ENCODE peak calls at places on chromosomes 4 and X, in seven cellular contexts. One of them, this sample, is unnamed.

GRCh38 chr4:64724689-64725088 is 315.4 kb upstream of the TECRL start:
- DNase-seq in esophagus muscularis mucosa: no peak
- DNase-seq in ovary: no peak
- DNase-seq in cardiac muscle cell: no peak
- DNase-seq in Peyer's patch: no peak
- DNase-seq in neural progenitor cell: no peak
- DNase-seq in A549: no peak
- DNase-seq in this sample: no peak

GRCh38 chr4:74366367-74366891 is 1.5 kb downstream of the EREG start:
- DNase-seq in ovary: no peak
- DNase-seq in Peyer's patch: no peak
- DNase-seq in neural progenitor cell: no peak
- DNase-seq in A549: no peak
- DNase-seq in esophagus muscularis mucosa: no peak
- DNase-seq in cardiac muscle cell: no peak
- DNase-seq in this sample: no peak

GRCh38 chr4:2333916-2334644 is 72.2 kb upstream of the MXD4 start:
- DNase-seq in A549: no peak
- DNase-seq in esophagus muscularis mucosa: peak; percentile 34
- DNase-seq in cardiac muscle cell: no peak
- DNase-seq in ovary: no peak
- DNase-seq in Peyer's patch: peak; percentile 39
- DNase-seq in neural progenitor cell: no peak
- DNase-seq in this sample: no peak

GRCh38 chr4:4502694-4503311 is 39.0 kb downstream of the STX18 start:
- DNase-seq in ovary: no peak
- DNase-seq in esophagus muscularis mucosa: no peak
- DNase-seq in A549: no peak
- DNase-seq in cardiac muscle cell: no peak
- DNase-seq in Peyer's patch: no peak
- DNase-seq in neural progenitor cell: peak; percentile 18
- DNase-seq in this sample: no peak

GRCh38 chr4:145179201-145179860 is 1.1 kb downstream of the OTUD4 start:
- DNase-seq in cardiac muscle cell: peak; percentile 49
- DNase-seq in ovary: peak; percentile 65
- DNase-seq in A549: peak; percentile 54
- DNase-seq in esophagus muscularis mucosa: no peak
- DNase-seq in neural progenitor cell: peak; percentile 66
- DNase-seq in Peyer's patch: peak; percentile 85
- DNase-seq in this sample: no peak

GRCh38 chrX:44314259-44314734 is 29.2 kb downstream of the EFHC2 start:
- DNase-seq in Peyer's patch: no peak
- DNase-seq in esophagus muscularis mucosa: no peak
- DNase-seq in A549: no peak
- DNase-seq in cardiac muscle cell: peak; percentile 73
- DNase-seq in ovary: no peak
- DNase-seq in neural progenitor cell: no peak
- DNase-seq in this sample: no peak

GRCh38 chrX:139936259-139936658 is 3.4 kb upstream of the ATP11C start:
- DNase-seq in neural progenitor cell: no peak
- DNase-seq in cardiac muscle cell: no peak
- DNase-seq in A549: peak; percentile 5
- DNase-seq in ovary: no peak
- DNase-seq in Peyer's patch: no peak
- DNase-seq in esophagus muscularis mucosa: no peak
- DNase-seq in this sample: no peak

GRCh38 chr4:98557497-98557896 is 100.9 kb downstream of the TSPAN5 start:
- DNase-seq in esophagus muscularis mucosa: no peak
- DNase-seq in A549: peak; percentile 52
- DNase-seq in Peyer's patch: no peak
- DNase-seq in neural progenitor cell: no peak
- DNase-seq in ovary: no peak
- DNase-seq in cardiac muscle cell: no peak
- DNase-seq in this sample: no peak

GRCh38 chr4:170675568-170676262 is 586.0 kb upstream of the AADAT start:
- DNase-seq in neural progenitor cell: peak; percentile 15
- DNase-seq in esophagus muscularis mucosa: no peak
- DNase-seq in ovary: no peak
- DNase-seq in Peyer's patch: no peak
- DNase-seq in cardiac muscle cell: no peak
- DNase-seq in A549: no peak
- DNase-seq in this sample: no peak

DNA sequence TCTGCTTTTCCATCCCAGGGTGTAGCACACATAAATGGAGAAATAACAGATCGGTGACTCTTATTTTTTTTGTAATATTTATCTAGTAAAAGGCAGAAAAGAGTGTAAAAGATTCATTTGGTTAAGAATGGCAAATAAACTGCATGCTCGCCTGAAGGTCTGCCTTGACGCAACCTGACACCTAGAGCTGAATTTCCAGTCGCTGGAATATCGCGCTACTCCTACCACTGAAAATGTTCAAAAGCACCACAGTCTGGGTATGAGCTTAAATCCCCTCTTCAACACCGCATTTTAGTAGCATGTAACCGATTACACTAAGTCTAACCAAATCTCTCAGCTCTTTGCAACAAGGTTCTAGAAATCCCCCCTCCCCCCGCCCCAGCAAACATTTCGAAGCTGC is 1.6 kb downstream of the FGF13 start:
- DNase-seq in ovary: no peak
- DNase-seq in Peyer's patch: no peak
- DNase-seq in esophagus muscularis mucosa: no peak
- DNase-seq in cardiac muscle cell: peak; percentile 59
- DNase-seq in neural progenitor cell: peak; percentile 36
- DNase-seq in A549: no peak
- DNase-seq in this sample: no peak
- H3K27ac ChIP-seq in ovary: no peak overlapping the region
- H3K27ac ChIP-seq in Peyer's patch: no peak overlapping the region
- H3K27ac ChIP-seq in esophagus muscularis mucosa: no peak overlapping the region
- H3K27ac ChIP-seq in cardiac muscle cell: peak overlapping the region; percentile 80
- H3K27ac ChIP-seq in neural progenitor cell: no peak overlapping the region
- H3K27ac ChIP-seq in A549: no peak overlapping the region
- H3K27ac ChIP-seq in this sample: no peak overlapping the region

DNA sequence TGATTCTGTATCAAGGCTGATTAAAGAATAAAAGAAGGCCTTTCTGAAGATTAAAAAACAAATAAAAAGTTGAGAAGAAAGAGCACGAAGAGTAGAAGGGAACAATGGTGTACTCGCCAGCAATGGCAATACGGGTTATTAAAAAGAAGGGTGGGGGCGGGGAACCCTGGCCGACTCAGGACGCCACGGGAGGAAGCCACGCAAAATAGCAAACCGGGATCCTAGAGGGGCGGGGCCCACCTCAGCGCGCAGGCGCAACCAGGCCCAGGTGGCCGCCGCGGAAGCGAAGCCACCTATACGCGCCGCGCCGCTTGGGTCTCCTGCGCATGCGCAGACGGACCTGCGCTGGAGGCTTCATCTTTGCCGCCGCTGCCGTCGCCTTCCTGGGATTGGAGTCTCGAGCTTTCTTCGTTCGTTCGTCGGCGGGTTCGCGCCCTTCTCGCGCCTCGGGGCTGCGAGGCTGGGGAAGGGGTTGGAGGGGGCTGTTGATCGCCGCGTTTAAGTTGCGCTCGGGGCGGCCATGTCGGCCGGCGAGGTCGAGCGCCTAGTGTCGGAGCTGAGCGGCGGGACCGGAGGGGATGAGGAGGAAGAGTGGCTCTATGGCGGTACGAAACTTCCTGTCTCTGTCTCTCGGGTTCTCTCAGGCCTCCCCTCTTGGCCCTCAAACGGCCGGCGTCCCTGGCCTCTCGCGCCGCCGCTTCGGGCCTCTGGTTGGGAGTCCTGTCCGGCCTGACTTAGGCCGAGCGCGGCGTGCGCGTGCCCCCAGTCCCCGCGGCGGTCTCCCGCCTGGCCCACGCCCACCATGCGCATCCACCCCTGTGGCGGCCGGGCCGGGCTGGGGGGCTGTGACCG is at the start of gene FIP1L1:
- DNase-seq in esophagus muscularis mucosa: peak; percentile 98
- DNase-seq in neural progenitor cell: peak; percentile 97
- DNase-seq in ovary: peak; percentile 96
- DNase-seq in Peyer's patch: peak; percentile 98
- DNase-seq in cardiac muscle cell: peak; percentile 96
- DNase-seq in A549: peak; percentile 89
- DNase-seq in this sample: peak; percentile 97
- TF ChIP-seq CTCF in esophagus muscularis mucosa: peak; percentile 9
- TF ChIP-seq CTCF in neural progenitor cell: no peak
- TF ChIP-seq CTCF in ovary: no peak
- TF ChIP-seq CTCF in Peyer's patch: no peak
- TF ChIP-seq CTCF in cardiac muscle cell: no peak
- TF ChIP-seq CTCF in A549: no peak
- TF ChIP-seq CTCF in this sample: no peak

GRCh38 chr4:23036503-23036902 is 343.8 kb downstream of the GBA3 start:
- DNase-seq in esophagus muscularis mucosa: no peak
- DNase-seq in neural progenitor cell: no peak
- DNase-seq in Peyer's patch: no peak
- DNase-seq in A549: no peak
- DNase-seq in ovary: no peak
- DNase-seq in cardiac muscle cell: no peak
- DNase-seq in this sample: no peak
- H3K27ac ChIP-seq in esophagus muscularis mucosa: no peak overlapping the region
- H3K27ac ChIP-seq in neural progenitor cell: no peak overlapping the region
- H3K27ac ChIP-seq in Peyer's patch: no peak overlapping the region
- H3K27ac ChIP-seq in A549: no peak overlapping the region
- H3K27ac ChIP-seq in ovary: no peak overlapping the region
- H3K27ac ChIP-seq in cardiac muscle cell: no peak overlapping the region
- H3K27ac ChIP-seq in this sample: no peak overlapping the region

DNA sequence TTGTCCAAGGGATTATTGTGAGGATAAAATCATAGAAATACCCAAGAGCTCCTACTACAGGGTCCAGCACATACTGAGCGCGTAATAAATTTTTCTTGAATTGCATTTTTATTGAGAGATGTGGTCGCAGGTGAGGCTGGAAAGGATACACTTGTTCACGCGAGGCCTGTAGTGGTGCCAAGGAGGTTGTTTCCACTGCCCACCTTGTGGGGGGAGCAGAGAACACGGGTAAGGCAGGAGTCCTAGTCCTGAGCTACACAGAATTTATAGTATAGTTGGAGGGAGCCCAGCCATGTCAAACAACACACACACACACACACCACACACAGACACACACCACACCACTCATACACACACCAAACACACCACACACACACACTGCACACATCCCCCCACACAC is 31.8 kb upstream of the CYP4V2 start:
- DNase-seq in cardiac muscle cell: no peak
- DNase-seq in neural progenitor cell: no peak
- DNase-seq in A549: no peak
- DNase-seq in ovary: no peak
- DNase-seq in esophagus muscularis mucosa: peak; percentile 60
- DNase-seq in Peyer's patch: no peak
- DNase-seq in this sample: no peak
- TF ChIP-seq CTCF in cardiac muscle cell: no peak
- TF ChIP-seq CTCF in neural progenitor cell: no peak
- TF ChIP-seq CTCF in A549: no peak
- TF ChIP-seq CTCF in ovary: no peak
- TF ChIP-seq CTCF in esophagus muscularis mucosa: no peak
- TF ChIP-seq CTCF in Peyer's patch: no peak
- TF ChIP-seq CTCF in this sample: no peak

GRCh38 chr4:17030543-17030942 is 132.1 kb upstream of the LDB2 start:
- DNase-seq in esophagus muscularis mucosa: peak; percentile 29
- DNase-seq in neural progenitor cell: no peak
- DNase-seq in Peyer's patch: no peak
- DNase-seq in cardiac muscle cell: no peak
- DNase-seq in A549: peak; percentile 25
- DNase-seq in ovary: no peak
- DNase-seq in this sample: no peak
- H3K27ac ChIP-seq in esophagus muscularis mucosa: no peak overlapping the region
- H3K27ac ChIP-seq in neural progenitor cell: no peak overlapping the region
- H3K27ac ChIP-seq in Peyer's patch: no peak overlapping the region
- H3K27ac ChIP-seq in cardiac muscle cell: no peak overlapping the region
- H3K27ac ChIP-seq in A549: no peak overlapping the region
- H3K27ac ChIP-seq in ovary: no peak overlapping the region
- H3K27ac ChIP-seq in this sample: no peak overlapping the region

GRCh38 chrX:10163031-10163430 is 6.3 kb downstream of the CLCN4 start:
- DNase-seq in ovary: no peak
- DNase-seq in esophagus muscularis mucosa: no peak
- DNase-seq in Peyer's patch: no peak
- DNase-seq in cardiac muscle cell: no peak
- DNase-seq in A549: no peak
- DNase-seq in neural progenitor cell: no peak
- DNase-seq in this sample: no peak
- TF ChIP-seq CTCF in ovary: no peak
- TF ChIP-seq CTCF in esophagus muscularis mucosa: no peak
- TF ChIP-seq CTCF in Peyer's patch: no peak
- TF ChIP-seq CTCF in cardiac muscle cell: no peak
- TF ChIP-seq CTCF in A549: no peak
- TF ChIP-seq CTCF in neural progenitor cell: no peak
- TF ChIP-seq CTCF in this sample: no peak

GRCh38 chrX:989959-990510 is 222.4 kb downstream of the CRLF2 start:
- DNase-seq in Peyer's patch: no peak
- DNase-seq in A549: peak; percentile 99
- DNase-seq in esophagus muscularis mucosa: no peak
- DNase-seq in ovary: peak; percentile 93
- DNase-seq in cardiac muscle cell: no peak
- DNase-seq in neural progenitor cell: peak; percentile 34
- DNase-seq in this sample: peak; percentile 94
- H3K27ac ChIP-seq in Peyer's patch: no peak overlapping the region
- H3K27ac ChIP-seq in A549: peak overlapping the region; percentile 60
- H3K27ac ChIP-seq in esophagus muscularis mucosa: peak overlapping the region; percentile 38
- H3K27ac ChIP-seq in ovary: peak overlapping the region; percentile 45
- H3K27ac ChIP-seq in cardiac muscle cell: no peak overlapping the region
- H3K27ac ChIP-seq in neural progenitor cell: no peak overlapping the region
- H3K27ac ChIP-seq in this sample: peak overlapping the region; percentile 53

DNA sequence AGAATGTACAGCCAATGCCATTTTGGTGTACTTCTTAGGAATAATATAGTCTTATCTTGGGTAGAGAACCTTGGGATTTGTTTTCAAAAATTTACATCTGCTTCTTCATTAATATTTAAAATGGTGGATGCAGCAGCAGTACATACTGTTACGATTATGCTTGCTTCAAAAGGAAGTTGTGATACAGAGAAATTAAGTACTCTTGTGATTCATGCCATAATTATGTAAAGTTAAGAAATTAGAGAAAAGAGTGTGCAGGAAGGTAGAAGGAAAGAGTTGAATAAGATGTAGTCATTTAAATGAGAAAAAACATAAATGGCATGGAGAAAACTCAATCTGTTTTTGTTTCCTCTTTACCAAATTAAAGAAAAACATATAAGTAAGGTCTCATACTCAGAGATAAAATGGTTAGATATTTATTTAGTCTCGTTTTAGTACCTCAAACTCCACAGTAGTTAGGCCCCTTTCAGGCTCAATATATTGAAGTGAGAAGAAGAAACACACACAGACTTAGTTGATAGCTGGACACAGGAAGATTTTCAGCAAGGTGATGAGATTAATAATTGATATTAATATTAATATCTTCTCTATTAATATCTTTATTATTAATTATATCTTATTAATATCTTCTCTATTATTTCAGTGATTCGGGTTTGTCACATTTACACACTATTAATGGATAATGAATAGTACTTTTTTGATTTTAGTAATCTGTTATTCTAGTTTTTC is 70.1 kb upstream of the HPGD start:
- DNase-seq in Peyer's patch: no peak
- DNase-seq in cardiac muscle cell: no peak
- DNase-seq in A549: no peak
- DNase-seq in ovary: no peak
- DNase-seq in neural progenitor cell: no peak
- DNase-seq in esophagus muscularis mucosa: no peak
- DNase-seq in this sample: no peak
- TF ChIP-seq CTCF in Peyer's patch: no peak
- TF ChIP-seq CTCF in cardiac muscle cell: no peak
- TF ChIP-seq CTCF in A549: no peak
- TF ChIP-seq CTCF in ovary: no peak
- TF ChIP-seq CTCF in neural progenitor cell: no peak
- TF ChIP-seq CTCF in esophagus muscularis mucosa: no peak
- TF ChIP-seq CTCF in this sample: no peak